ENCODE peak calls at places on chromosomes 1 and 21, in five cellular contexts. P, I, N, Y and A are unnamed samples.

GRCh38 chr1:52182874-52183400 is 41.0 kb downstream of the ZFYVE9 start:
- DNase-seq in P (no peak), I (no peak), N (no peak), Y (no peak), A (no peak)

GRCh38 chr1:53562256-53562982 is 103.2 kb downstream of the DMRTB1 start:
- DNase-seq in P (no peak), I (no peak), N (peak), Y (peak), A (no peak)

GRCh38 chr1:183238071-183238470 is 52.0 kb downstream of the LAMC2 start:
- DNase-seq in P (no peak), I (no peak), N (no peak), Y (no peak), A (no peak)

GRCh38 chr1:1421147-1421906 is at the start of gene ANKRD65:
- DNase-seq in P (no peak), I (no peak), N (no peak), Y (no peak), A (no peak)

GRCh38 chr1:172165403-172165802 is 255.1 kb upstream of the C1orf105 start:
- DNase-seq in P (no peak), I (no peak), N (no peak), Y (no peak), A (no peak)

GRCh38 chr1:161223805-161224694 is 622 bp upstream of the APOA2 start:
- DNase-seq in P (no peak), I (no peak), N (no peak), Y (no peak), A (no peak)

GRCh38 chr21:35649186-35649585 is 411.1 kb downstream of the SETD4 start:
- DNase-seq in P (no peak), I (no peak), N (peak), Y (no peak), A (no peak)

GRCh38 chr1:24714859-24715520 is 30.3 kb upstream of the CLIC4 start:
- DNase-seq in P (no peak), I (no peak), N (no peak), Y (no peak), A (no peak)

GRCh38 chr1:54808443-54809207 is 7.5 kb upstream of the TTC22 start:
- DNase-seq in P (no peak), I (no peak), N (no peak), Y (no peak), A (no peak)

GRCh38 chr1:173195596-173196088 is 11.5 kb downstream of the TNFSF4 start:
- DNase-seq in P (no peak), I (no peak), N (no peak), Y (no peak), A (no peak)

GRCh38 chr1:166159656-166160055 is 7.1 kb downstream of the FAM78B start:
- DNase-seq in P (no peak), I (no peak), N (no peak), Y (no peak), A (no peak)

GRCh38 chr1:47440052-47440848 is 2.4 kb downstream of the FOXD2 start:
- DNase-seq in P (no peak), I (no peak), N (no peak), Y (no peak), A (no peak)

GRCh38 chr1:17439250-17440073 is at the start of gene RCC2:
- DNase-seq in P (peak), I (no peak), N (peak), Y (peak), A (no peak)

GRCh38 chr1:172137703-172138102 is 282.8 kb upstream of the C1orf105 start:
- DNase-seq in P (no peak), I (no peak), N (no peak), Y (no peak), A (no peak)

GRCh38 chr1:64043976-64044375 is 159.4 kb upstream of the UBE2U start:
- DNase-seq in P (no peak), I (no peak), N (no peak), Y (no peak), A (no peak)

GRCh38 chr1:17119744-17120482 is 662 bp upstream of the PADI2 start:
- DNase-seq in P (no peak), I (no peak), N (no peak), Y (no peak), A (no peak)

GRCh38 chr1:8943516-8943896 is 2.2 kb upstream of the CA6 start:
- DNase-seq in P (no peak), I (no peak), N (no peak), Y (no peak), A (no peak)

GRCh38 chr1:229434641-229435051 is 752 bp upstream of the ACTA1 start:
- DNase-seq in P (no peak), I (no peak), N (no peak), Y (no peak), A (no peak)
- H3K4me3 ChIP-seq in P (no peak), I (no peak), N (no peak), Y (no peak), A (no peak)

DNA sequence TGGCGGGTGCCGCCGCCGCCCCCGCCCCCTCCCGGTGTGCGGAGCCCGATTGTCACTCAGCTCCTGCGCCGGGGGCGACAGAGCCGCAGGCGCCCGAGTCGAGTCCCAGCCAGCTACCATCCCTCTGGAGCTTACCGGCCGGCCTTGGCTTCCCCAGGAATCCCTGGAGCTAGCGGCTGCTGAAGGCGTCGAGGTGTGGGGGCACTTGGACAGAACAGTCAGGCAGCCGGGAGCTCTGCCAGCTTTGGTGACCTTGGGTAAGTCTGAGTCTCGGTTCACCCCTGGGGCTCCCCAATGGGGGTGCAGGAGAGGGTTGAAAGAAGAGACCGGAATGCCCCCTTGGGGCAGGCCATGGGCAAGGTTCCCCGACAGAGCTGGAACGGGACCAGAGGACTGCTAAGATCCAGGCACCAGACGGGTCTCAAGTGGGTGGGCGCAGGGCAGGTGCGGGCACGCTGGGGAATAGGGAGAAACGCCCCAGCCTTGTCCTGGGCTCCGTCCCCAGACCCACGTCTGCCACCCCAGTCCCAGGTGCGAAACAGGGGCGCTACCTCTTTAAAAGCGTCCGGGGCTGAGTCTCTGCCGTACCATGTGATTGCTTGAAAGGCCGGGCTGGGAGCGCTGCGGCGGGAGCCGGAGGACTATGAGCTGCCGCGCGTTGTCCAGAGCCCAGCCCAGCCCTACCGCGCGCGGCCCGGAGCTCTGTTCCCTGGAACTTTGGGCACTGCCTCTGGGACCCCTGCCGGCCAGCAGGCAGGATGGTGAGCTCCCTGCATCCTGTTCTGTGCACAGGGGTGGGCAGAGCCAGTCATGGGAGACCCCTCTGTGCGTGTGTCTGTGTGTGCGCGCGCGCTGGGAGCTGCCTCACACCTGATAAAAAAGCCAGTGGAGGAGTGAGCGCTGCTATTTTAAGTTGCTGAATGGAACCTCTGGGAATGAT is at the start of gene ADORA1:
- DNase-seq in P (peak), I (no peak), N (peak), Y (no peak), A (no peak)
- TF ChIP-seq CTCF in P (no peak), I (peak), N (peak), Y (no peak), A (peak)

GRCh38 chr1:147804942-147805723 is 44.7 kb upstream of the GJA5 start:
- DNase-seq in P (no peak), I (no peak), N (no peak), Y (no peak), A (no peak)
- H3K4me3 ChIP-seq in P (no peak), I (no peak), N (no peak), Y (no peak), A (no peak)

GRCh38 chr1:209648366-209648765 is 3.9 kb downstream of the LAMB3 start:
- DNase-seq in P (no peak), I (no peak), N (no peak), Y (no peak), A (no peak)

GRCh38 chr1:209647212-209647611 is 5.0 kb downstream of the LAMB3 start:
- DNase-seq in P (no peak), I (no peak), N (no peak), Y (no peak), A (no peak)

GRCh38 chr1:209645574-209646452 is 6.4 kb downstream of the LAMB3 start:
- DNase-seq in P (no peak), I (no peak), N (no peak), Y (no peak), A (no peak)

GRCh38 chr1:209648931-209649776 is 3.1 kb downstream of the LAMB3 start:
- DNase-seq in P (peak), I (peak), N (no peak), Y (no peak), A (peak)

DNA sequence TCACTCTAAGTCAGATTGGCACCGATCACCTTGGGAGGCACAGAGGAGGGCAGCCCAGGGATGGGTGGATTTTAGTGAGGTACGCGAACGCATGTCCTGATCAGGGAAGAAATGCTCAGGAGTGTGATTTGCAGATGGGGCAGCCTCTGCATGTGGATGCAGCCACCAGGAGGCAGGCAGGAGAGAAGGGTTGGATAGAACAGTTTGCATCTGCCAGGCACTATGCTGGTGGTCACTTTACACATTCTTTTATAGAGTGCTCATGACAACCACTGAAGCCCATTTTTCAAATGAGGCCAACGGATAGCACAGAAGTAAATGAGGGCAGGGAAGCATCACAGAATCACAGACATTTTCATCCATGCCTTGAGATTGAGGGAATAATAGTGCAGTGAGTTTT is 5.7 kb downstream of the LAMB3 start:
- DNase-seq in P (no peak), I (no peak), N (no peak), Y (no peak), A (no peak)
- TF ChIP-seq CTCF in P (no peak), I (peak), N (no peak), Y (no peak), A (peak)

GRCh38 chr1:65277605-65278343 is 31.6 kb upstream of the DNAJC6 start:
- DNase-seq in P (no peak), I (no peak), N (no peak), Y (no peak), A (no peak)
- H3K4me3 ChIP-seq in P (no peak), I (no peak), N (no peak), Y (no peak), A (no peak)